ENCODE peak calls at places on chromosomes 7 and 10, in ten cellular contexts. M is Peyer's patch; E is cardiac muscle cell; B is T-cell; K is T1000; J is nephron progenitor cell; R is stimulated activated naive B cell treated with anti-CD40 and anti-IgM and Interleukin-4, amounts not matched to agents 10 μg/mL and 1 μg/mL and 100 μg/mL, for 72 hours; Y is stomach; V is LoVo; S is stimulated activated CD8-positive, alpha-beta memory T cell treated with anti-CD3 and anti-CD28 coated beads, Interleukin-15, amount 100 ng/mL, for 24 hours. L is an unnamed sample.

GRCh38 chr10:6047847-6048246 is 14.3 kb downstream of the IL2RA start:
- DNase-seq in M (peak), E (no peak), B (no peak), K (no peak), J (no peak), R (no peak), Y (no peak), V (no peak), S (no peak), L (no peak)

GRCh38 chr7:92904292-92905131 is 68.1 kb upstream of the CDK6 start:
- DNase-seq in M (peak), E (peak), B (peak), K (peak), J (no peak), R (peak), Y (peak), V (peak), S (peak), L (no peak)

GRCh38 chr7:51067757-51068156 is 248.9 kb downstream of the COBL start:
- DNase-seq in M (peak), E (peak), B (peak), K (peak), J (peak), R (peak), Y (peak), V (peak), S (no peak), L (peak)

GRCh38 chr7:20296444-20296843 is 34.3 kb upstream of the ITGB8 start:
- DNase-seq in M (no peak), E (no peak), B (no peak), K (no peak), J (no peak), R (no peak), Y (no peak), V (peak), S (no peak), L (no peak)

GRCh38 chr7:142298009-142298408 is 40.2 kb upstream of the PRSS58 start:
- DNase-seq in M (no peak), E (no peak), B (no peak), K (no peak), J (no peak), R (no peak), Y (no peak), V (no peak), S (no peak), L (no peak)

GRCh38 chr7:72292794-72293193 is 119.3 kb downstream of the CALN1 start:
- DNase-seq in M (no peak), E (no peak), B (no peak), K (no peak), J (no peak), R (no peak), Y (no peak), V (no peak), S (no peak), L (no peak)

GRCh38 chr7:67711706-67712105 is 715.1 kb downstream of the TYW1 start:
- DNase-seq in M (no peak), E (no peak), B (no peak), K (no peak), J (no peak), R (no peak), Y (no peak), V (no peak), S (no peak), L (no peak)

GRCh38 chr7:33534830-33535229 is 370.5 kb upstream of the BMPER start:
- DNase-seq in M (no peak), E (peak), B (no peak), K (no peak), J (no peak), R (no peak), Y (no peak), V (no peak), S (no peak), L (no peak)

GRCh38 chr10:103466734-103467133 is 8.0 kb upstream of the CALHM1 start:
- DNase-seq in M (no peak), E (peak), B (no peak), K (no peak), J (no peak), R (no peak), Y (no peak), V (no peak), S (no peak), L (no peak)

GRCh38 chr7:100723732-100724275 is 3.5 kb downstream of the EPO start:
- DNase-seq in M (no peak), E (no peak), B (no peak), K (no peak), J (no peak), R (no peak), Y (no peak), V (no peak), S (no peak), L (no peak)

GRCh38 chr10:69348824-69349541 is 67.7 kb downstream of the TACR2 start:
- DNase-seq in M (no peak), E (peak), B (no peak), K (peak), J (no peak), R (no peak), Y (no peak), V (peak), S (no peak), L (no peak)

GRCh38 chr7:150324366-150324961 is 1.1 kb upstream of the ACTR3C start:
- DNase-seq in M (no peak), E (peak), B (no peak), K (no peak), J (no peak), R (no peak), Y (no peak), V (peak), S (no peak), L (no peak)

GRCh38 chr7:16765436-16765859 is 11.9 kb downstream of the TSPAN13 start:
- DNase-seq in M (no peak), E (no peak), B (no peak), K (no peak), J (no peak), R (no peak), Y (no peak), V (peak), S (no peak), L (peak)

GRCh38 chr7:132203021-132203420 is 373.2 kb downstream of the PLXNA4 start:
- DNase-seq in M (no peak), E (no peak), B (no peak), K (no peak), J (no peak), R (no peak), Y (no peak), V (no peak), S (no peak), L (no peak)

GRCh38 chr10:111076191-111076681 is 593 bp upstream of the ADRA2A start:
- DNase-seq in M (no peak), E (peak), B (peak), K (no peak), J (peak), R (peak), Y (peak), V (peak), S (peak), L (no peak)

GRCh38 chr10:132915411-132915810 is 27.0 kb downstream of the CFAP46 start:
- DNase-seq in M (no peak), E (no peak), B (no peak), K (no peak), J (no peak), R (peak), Y (no peak), V (no peak), S (no peak), L (no peak)

GRCh38 chr7:137987011-137987334 is 14.9 kb downstream of the CREB3L2 start:
- DNase-seq in M (no peak), E (no peak), B (no peak), K (no peak), J (no peak), R (no peak), Y (no peak), V (no peak), S (no peak), L (no peak)

GRCh38 chr7:1669954-1670893 is at the start of gene ELFN1:
- DNase-seq in M (no peak), E (peak), B (no peak), K (peak), J (peak), R (no peak), Y (no peak), V (no peak), S (no peak), L (no peak)

GRCh38 chr10:93452143-93452542 is 30.0 kb downstream of the MYOF start:
- DNase-seq in M (no peak), E (no peak), B (no peak), K (no peak), J (no peak), R (no peak), Y (no peak), V (no peak), S (no peak), L (no peak)

GRCh38 chr7:160958-161725 is 31.2 kb upstream of the FAM20C start:
- DNase-seq in M (no peak), E (no peak), B (no peak), K (no peak), J (no peak), R (no peak), Y (no peak), V (no peak), S (no peak), L (no peak)

GRCh38 chr7:75957021-75957736 is 37.2 kb downstream of the TMEM120A start:
- DNase-seq in M (no peak), E (no peak), B (no peak), K (no peak), J (peak), R (no peak), Y (peak), V (no peak), S (no peak), L (no peak)

GRCh38 chr10:119139464-119140067 is 25.9 kb downstream of the SFXN4 start:
- DNase-seq in M (peak), E (peak), B (peak), K (no peak), J (peak), R (no peak), Y (peak), V (no peak), S (no peak), L (no peak)

GRCh38 chr10:29961351-29961750 is 98.0 kb downstream of the JCAD start:
- DNase-seq in M (no peak), E (no peak), B (no peak), K (no peak), J (no peak), R (no peak), Y (no peak), V (no peak), S (no peak), L (no peak)

L was measured in LNCaP clone FGC.